ENCODE peak calls at places on chromosomes 4 and X, in four cellular contexts. X is MCF 10A; J is ureter; P is CD8-positive, alpha-beta memory T cell. F is an unnamed sample.

GRCh38 chr4:88792268-88792781 is 94.7 kb upstream of the NAP1L5 start:
- DNase-seq in X (peak), J (no peak), P (no peak), F (peak)

GRCh38 chr4:117965608-117966007 is 68.7 kb upstream of the NDST3 start:
- DNase-seq in X (no peak), J (no peak), P (no peak), F (no peak)

GRCh38 chrX:1558761-1559468 is 21.9 kb upstream of the P2RY8 start:
- DNase-seq in X (no peak), J (peak), P (no peak), F (no peak)

GRCh38 chr4:107319386-107319785 is 283.3 kb upstream of the DKK2 start:
- DNase-seq in X (no peak), J (no peak), P (no peak), F (no peak)

GRCh38 chr4:158769175-158769831 is 477 bp downstream of the FNIP2 start:
- DNase-seq in X (peak), J (peak), P (peak), F (no peak)

GRCh38 chr4:168765726-168766125 is 244.3 kb downstream of the CBR4 start:
- DNase-seq in X (peak), J (no peak), P (no peak), F (peak)

GRCh38 chr4:177403746-177404145 is 38.5 kb downstream of the AGA start:
- DNase-seq in X (no peak), J (no peak), P (no peak), F (no peak)

GRCh38 chrX:46637937-46638336 is 64.4 kb downstream of the CHST7 start:
- DNase-seq in X (no peak), J (no peak), P (no peak), F (no peak)

GRCh38 chrX:69025802-69026301 is 139.4 kb downstream of the PJA1 start:
- DNase-seq in X (peak), J (no peak), P (no peak), F (no peak)

GRCh38 chr4:109499513-109499912 is 60.5 kb upstream of the MCUB start:
- DNase-seq in X (no peak), J (no peak), P (no peak), F (no peak)